ENCODE peak calls at places on chromosomes 7 and 10, in six cellular contexts. B, Z, L, Y, V and H are unnamed samples.

GRCh38 chr7:84274029-84274638 is 79.5 kb upstream of the SEMA3A start:
- DNase-seq in B (no peak), Z (no peak), L (peak; percentile 22), Y (no peak), V (no peak), H (peak; percentile 32)

GRCh38 chr10:26311383-26311940 is 94.9 kb downstream of the GAD2 start:
- DNase-seq in B (no peak), Z (peak; percentile 40), L (no peak), Y (no peak), V (no peak), H (no peak)

GRCh38 chr7:537911-538634 is 18.4 kb upstream of the PDGFA start:
- DNase-seq in B (no peak), Z (peak; percentile 95), L (peak; percentile 93), Y (peak; percentile 96), V (peak; percentile 67), H (peak; percentile 90)

GRCh38 chr10:3464760-3465405 is 292.3 kb upstream of the PITRM1 start:
- DNase-seq in B (no peak), Z (peak; percentile 27), L (no peak), Y (peak; percentile 55), V (no peak), H (peak; percentile 62)

GRCh38 chr7:95102662-95103061 is 195.3 kb downstream of the PPP1R9A start:
- DNase-seq in B (no peak), Z (no peak), L (peak; percentile 50), Y (no peak), V (no peak), H (no peak)

GRCh38 chr7:102146122-102146521 is 140.5 kb upstream of the SH2B2 start:
- DNase-seq in B (no peak), Z (no peak), L (no peak), Y (no peak), V (peak; percentile 60), H (no peak)

GRCh38 chr10:22816298-22816653 is 101.9 kb upstream of the PIP4K2A start:
- DNase-seq in B (no peak), Z (peak; percentile 65), L (peak; percentile 95), Y (no peak), V (no peak), H (peak; percentile 85)

GRCh38 chr7:136666110-136666509 is 202.3 kb upstream of the CHRM2 start:
- DNase-seq in B (no peak), Z (no peak), L (no peak), Y (no peak), V (no peak), H (no peak)

GRCh38 chr10:24009736-24010135 is 199.2 kb upstream of the KIAA1217 start:
- DNase-seq in B (no peak), Z (no peak), L (peak; percentile 76), Y (no peak), V (no peak), H (no peak)

GRCh38 chr10:36531621-36532020 is 593.8 kb upstream of the ANKRD30A start:
- DNase-seq in B (no peak), Z (no peak), L (peak; percentile 38), Y (no peak), V (no peak), H (no peak)

GRCh38 chr10:123295644-123296043 is 141.4 kb downstream of the BUB3 start:
- DNase-seq in B (no peak), Z (no peak), L (no peak), Y (no peak), V (no peak), H (no peak)

GRCh38 chr7:55177589-55178261 is 158.9 kb downstream of the EGFR start:
- DNase-seq in B (no peak), Z (no peak), L (peak; percentile 62), Y (no peak), V (peak; percentile 49), H (peak; percentile 33)

GRCh38 chr7:27080844-27081423 is 14.9 kb downstream of the HOXA1 start:
- DNase-seq in B (no peak), Z (no peak), L (peak; percentile 44), Y (no peak), V (no peak), H (no peak)

GRCh38 chr10:112663181-112663879 is 216.3 kb downstream of the VTI1A start:
- DNase-seq in B (no peak), Z (no peak), L (peak; percentile 79), Y (no peak), V (no peak), H (peak; percentile 20)

GRCh38 chr7:151379534-151380198 is 30.2 kb downstream of the WDR86 start:
- DNase-seq in B (no peak), Z (no peak), L (no peak), Y (no peak), V (no peak), H (no peak)

GRCh38 chr10:68561804-68562649 is 1.9 kb downstream of the TET1 start:
- DNase-seq in B (no peak), Z (peak; percentile 54), L (peak; percentile 36), Y (no peak), V (no peak), H (peak; percentile 36)

GRCh38 chr10:68501691-68502090 is 25.6 kb downstream of the SLC25A16 start:
- DNase-seq in B (no peak), Z (no peak), L (no peak), Y (no peak), V (no peak), H (no peak)

GRCh38 chr10:9268176-9268575 is 1213.7 kb downstream of the GATA3 start:
- DNase-seq in B (no peak), Z (no peak), L (no peak), Y (no peak), V (no peak), H (no peak)

GRCh38 chr10:122295423-122295947 is 24.4 kb downstream of the BTBD16 start:
- DNase-seq in B (no peak), Z (no peak), L (no peak), Y (peak; percentile 2), V (no peak), H (no peak)

GRCh38 chr10:44393834-44394547 is 9.1 kb upstream of the CXCL12 start:
- DNase-seq in B (no peak), Z (no peak), L (no peak), Y (no peak), V (no peak), H (no peak)

GRCh38 chr10:92834331-92834730 is 14.0 kb upstream of the EXOC6 start:
- DNase-seq in B (no peak), Z (no peak), L (no peak), Y (no peak), V (no peak), H (no peak)

GRCh38 chr10:71597821-71598498 is 121.6 kb downstream of the C10orf105 start:
- DNase-seq in B (no peak), Z (no peak), L (no peak), Y (peak; percentile 33), V (peak; percentile 40), H (peak; percentile 67)

GRCh38 chr7:146002431-146003078 is 114.0 kb upstream of the CNTNAP2 start:
- DNase-seq in B (no peak), Z (no peak), L (no peak), Y (no peak), V (no peak), H (no peak)

GRCh38 chr10:42952931-42953683 is 123.8 kb upstream of the RET start:
- DNase-seq in B (peak; percentile 30), Z (no peak), L (no peak), Y (peak; percentile 8), V (no peak), H (no peak)

GRCh38 chr10:53315709-53316108 is 543.1 kb upstream of the MBL2 start:
- DNase-seq in B (no peak), Z (no peak), L (peak; percentile 13), Y (no peak), V (no peak), H (no peak)

GRCh38 chr10:45552476-45552875 is 120.1 kb downstream of the ZFAND4 start:
- DNase-seq in B (no peak), Z (no peak), L (no peak), Y (no peak), V (no peak), H (no peak)

GRCh38 chr7:150963707-150964559 is 14.2 kb downstream of the KCNH2 start:
- DNase-seq in B (no peak), Z (no peak), L (no peak), Y (no peak), V (peak; percentile 22), H (no peak)

GRCh38 chr10:62047240-62047897 is 145.9 kb downstream of the ARID5B start:
- DNase-seq in B (no peak), Z (no peak), L (peak; percentile 81), Y (no peak), V (no peak), H (no peak)
- H3K27ac ChIP-seq in B (peak overlapping the region; percentile 95), Z (peak overlapping the region; percentile 95), L (peak overlapping the region; percentile 94), Y (peak overlapping the region; percentile 79), V (peak overlapping the region; percentile 95), H (peak overlapping the region; percentile 11)

GRCh38 chr7:70506463-70506862 is 625.5 kb upstream of the GALNT17 start:
- DNase-seq in B (no peak), Z (peak; percentile 53), L (no peak), Y (no peak), V (no peak), H (peak; percentile 7)
- TF ChIP-seq CTCF in B (no peak), Z (peak; percentile 41), L (peak; percentile 6), Y (no peak), V (peak; percentile 15), H (no peak)

DNA sequence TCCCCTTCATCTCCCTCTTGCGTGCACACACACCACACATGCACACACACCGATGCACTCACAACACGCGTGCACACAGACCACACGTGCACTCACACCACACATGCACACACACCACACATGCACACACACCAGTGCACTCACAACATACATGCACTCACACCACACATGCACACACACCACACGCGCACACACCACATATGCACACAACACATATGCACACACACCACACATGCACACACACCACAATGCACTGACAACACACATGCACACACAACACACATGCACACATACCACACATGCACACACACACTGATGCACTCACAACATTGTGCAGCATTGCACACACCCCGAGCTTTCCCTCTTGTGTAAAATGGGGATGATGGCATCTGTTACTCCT is 68.1 kb downstream of the TRRAP start:
- DNase-seq in B (no peak), Z (no peak), L (no peak), Y (no peak), V (no peak), H (no peak)
- H3K36me3 ChIP-seq in B (peaks cover 8% of the 10 kb centered on the region), Z (no peaks in the 10 kb centered on the region), L (peaks cover 26% of the 10 kb centered on the region), Y (peaks cover 22% of the 10 kb centered on the region), V (peaks cover 2% of the 10 kb centered on the region), H (peaks cover 62% of the 10 kb centered on the region)

GRCh38 chr10:133379801-133380666 is 972 bp downstream of the PAOX start:
- DNase-seq in B (no peak), Z (no peak), L (no peak), Y (no peak), V (no peak), H (no peak)

GRCh38 chr10:133379152-133379800 is at the start of gene PAOX:
- DNase-seq in B (peak; percentile 68), Z (peak; percentile 87), L (peak; percentile 44), Y (peak; percentile 72), V (peak; percentile 82), H (peak; percentile 87)

GRCh38 chr10:133378251-133379096 is 588 bp upstream of the PAOX start:
- DNase-seq in B (no peak), Z (peak; percentile 86), L (peak; percentile 49), Y (peak; percentile 83), V (peak; percentile 76), H (peak; percentile 59)

GRCh38 chr10:133377025-133377817 is 1.8 kb upstream of the PAOX start:
- DNase-seq in B (no peak), Z (no peak), L (no peak), Y (no peak), V (no peak), H (no peak)

DNA sequence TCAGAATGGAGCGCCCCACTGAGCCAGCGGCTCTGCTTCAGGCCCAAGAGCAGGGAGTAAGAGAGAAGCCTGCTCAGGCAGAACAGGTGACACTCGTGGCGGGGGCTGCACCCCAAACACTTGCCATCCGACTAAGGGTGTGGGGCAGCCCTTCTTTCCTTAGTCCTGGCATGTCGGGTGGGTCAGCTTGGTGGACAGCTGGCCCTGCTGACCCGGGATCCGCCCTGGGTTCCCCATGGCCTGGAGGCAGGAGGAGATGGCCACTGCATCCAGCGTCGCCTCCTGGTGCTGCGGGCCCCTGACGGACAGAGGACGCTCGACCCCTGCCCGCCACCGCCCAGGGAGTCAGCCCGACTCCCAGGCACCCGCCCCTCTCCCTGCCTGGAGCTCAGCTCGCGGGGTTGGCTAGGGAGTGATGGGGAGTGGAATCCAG is 1.2 kb upstream of the PAOX start:
- DNase-seq in B (no peak), Z (no peak), L (no peak), Y (no peak), V (no peak), H (no peak)
- H3K27ac ChIP-seq in B (peak overlapping the region; percentile 54), Z (peak overlapping the region; percentile 99), L (no peak overlapping the region), Y (peak overlapping the region; percentile 88), V (peak overlapping the region; percentile 86), H (no peak overlapping the region)